ENCODE peak calls at places on chromosome 12, in eight cellular contexts. N is HTR-8/SVneo; T is left cardiac atrium; D is HEK293T; H is GM23338; G is activated naive CD4-positive, alpha-beta T cell; Y is kidney glomerular epithelial cell; A is LHCN-M2. E is an unnamed sample.

GRCh38 chr12:3283137-3283680 is 206.0 kb downstream of the TSPAN9 start:
- DNase-seq in T (no peak), A (no peak), N (no peak), Y (no peak), G (no peak), D (no peak), H (peak; percentile 39), E (no peak)

GRCh38 chr12:43586646-43587245 is 34.7 kb upstream of the ADAMTS20 start:
- DNase-seq in Y (no peak), G (no peak), A (peak; percentile 51), T (no peak), H (no peak), D (no peak), N (no peak), E (no peak)

GRCh38 chr12:122028601-122029560 is 7.2 kb downstream of the BCL7A start:
- DNase-seq in G (no peak), D (no peak), Y (no peak), H (no peak), A (no peak), T (no peak), N (no peak), E (no peak)

GRCh38 chr12:79001404-79001803 is 136.8 kb downstream of the SYT1 start:
- DNase-seq in H (no peak), D (no peak), T (no peak), A (no peak), N (no peak), Y (no peak), G (no peak), E (no peak)

GRCh38 chr12:58186914-58187313 is 245.5 kb downstream of the ATP23 start:
- DNase-seq in N (no peak), T (no peak), D (no peak), Y (no peak), G (no peak), A (no peak), H (no peak), E (no peak)

GRCh38 chr12:30914986-30915591 is 11.5 kb upstream of the TSPAN11 start:
- DNase-seq in T (no peak), G (no peak), A (no peak), D (no peak), N (no peak), H (no peak), Y (no peak), E (no peak)

GRCh38 chr12:109069307-109070231 is 17.2 kb downstream of the USP30 start:
- DNase-seq in A (no peak), Y (no peak), T (no peak), D (no peak), N (no peak), G (no peak), H (peak; percentile 69), E (no peak)

GRCh38 chr12:128079-128478 is 61.5 kb downstream of the IQSEC3 start:
- DNase-seq in D (no peak), A (no peak), G (no peak), H (no peak), T (no peak), Y (no peak), N (no peak), E (no peak)

GRCh38 chr12:29537292-29537691 is 39.8 kb upstream of the OVCH1 start:
- DNase-seq in N (no peak), D (no peak), H (no peak), Y (peak; percentile 33), G (no peak), T (no peak), A (peak; percentile 38), E (no peak)

GRCh38 chr12:12871587-12872138 is 19.7 kb upstream of the GPRC5A start:
- DNase-seq in N (no peak), Y (no peak), G (no peak), A (no peak), H (no peak), T (no peak), D (no peak), E (no peak)

GRCh38 chr12:55188974-55189556 is 31.8 kb upstream of the OR10A7 start:
- DNase-seq in T (no peak), N (peak; percentile 38), A (peak; percentile 66), H (peak; percentile 82), G (no peak), D (peak; percentile 35), Y (peak; percentile 70), E (no peak)

GRCh38 chr12:128083132-128083729 is 183.7 kb upstream of the TMEM132C start:
- DNase-seq in H (no peak), N (no peak), Y (no peak), G (no peak), A (no peak), D (no peak), T (no peak), E (no peak)

GRCh38 chr12:12726543-12727093 is 9.4 kb downstream of the CDKN1B start:
- DNase-seq in H (no peak), G (no peak), A (peak; percentile 90), N (peak; percentile 52), Y (peak; percentile 61), T (no peak), D (no peak), E (no peak)

GRCh38 chr12:77349703-77350102 is 284.3 kb upstream of the E2F7 start:
- DNase-seq in D (no peak), A (no peak), T (no peak), N (no peak), Y (no peak), H (no peak), G (no peak), E (no peak)

GRCh38 chr12:47767197-47767724 is 5.8 kb upstream of the SLC48A1 start:
- DNase-seq in H (peak; percentile 83), N (no peak), Y (no peak), D (peak; percentile 56), G (peak; percentile 35), T (no peak), A (no peak), E (no peak)

GRCh38 chr12:48988030-48988649 is 10.0 kb downstream of the WNT1 start:
- DNase-seq in T (peak; percentile 60), G (peak; percentile 59), Y (peak; percentile 32), H (peak; percentile 89), A (peak; percentile 40), D (peak; percentile 82), N (peak; percentile 78), E (peak; percentile 77)

GRCh38 chr12:56725723-56726102 is 614 bp upstream of the NACA start:
- DNase-seq in D (no peak), A (no peak), Y (peak; percentile 37), G (no peak), H (no peak), T (no peak), N (no peak), E (no peak)

GRCh38 chr12:4151362-4152121 is 122.0 kb upstream of the CCND2 start:
- DNase-seq in D (no peak), G (no peak), A (no peak), T (no peak), H (no peak), Y (no peak), N (no peak), E (no peak)

GRCh38 chr12:106342397-106343212 is 14.9 kb upstream of the POLR3B start:
- DNase-seq in H (no peak), Y (peak; percentile 14), G (no peak), D (no peak), N (no peak), T (peak; percentile 88), A (peak; percentile 68), E (peak; percentile 86)

GRCh38 chr12:46089414-46090162 is 99.2 kb upstream of the SCAF11 start:
- DNase-seq in A (no peak), H (no peak), T (no peak), D (no peak), G (no peak), Y (no peak), N (no peak), E (no peak)

GRCh38 chr12:20492251-20492728 is 124.0 kb downstream of the PDE3A start:
- DNase-seq in N (peak; percentile 10), D (no peak), H (peak; percentile 22), T (no peak), G (no peak), Y (no peak), A (peak; percentile 30), E (no peak)

GRCh38 chr12:57518920-57519757 is 1.2 kb downstream of the DDIT3 start:
- DNase-seq in T (peak; percentile 57), D (peak; percentile 18), H (peak; percentile 49), G (no peak), Y (no peak), A (peak; percentile 58), N (no peak), E (peak; percentile 52)

GRCh38 chr12:6635375-6635855 is 344 bp downstream of the LPAR5 start:
- DNase-seq in H (no peak), T (no peak), G (no peak), N (no peak), A (no peak), Y (no peak), D (no peak), E (no peak)